ENCODE peak calls at places on chromosomes 13 and 19, in four cellular contexts. F is central memory CD8-positive, alpha-beta T cell; H is activated CD8-positive, alpha-beta memory T cell treated with anti-CD3 and anti-CD28 coated beads, Interleukin-2, amount 50 U/mL, for 4 hours; O is cardiac fibroblast. U is an unnamed sample.

GRCh38 chr19:15476334-15476733 is 3.0 kb downstream of the PGLYRP2 start:
- DNase-seq in F (no peak), H (no peak), O (no peak), U (no peak)

GRCh38 chr19:7368456-7368855 is 19.7 kb downstream of the ARHGEF18 start:
- DNase-seq in F (no peak), H (no peak), O (no peak), U (no peak)

GRCh38 chr13:30932481-30933333 is at the start of gene TEX26:
- DNase-seq in F (no peak), H (no peak), O (peak; percentile 41), U (no peak)

GRCh38 chr13:20940083-20940482 is 37.5 kb upstream of the XPO4 start:
- DNase-seq in F (no peak), H (no peak), O (peak; percentile 42), U (no peak)

GRCh38 chr13:110238795-110239194 is 68.2 kb downstream of the COL4A1 start:
- DNase-seq in F (no peak), H (no peak), O (peak; percentile 62), U (no peak)

GRCh38 chr19:17841371-17841809 is 6.4 kb downstream of the JAK3 start:
- DNase-seq in F (no peak), H (no peak), O (no peak), U (no peak)

GRCh38 chr13:110054041-110054440 is 252.9 kb downstream of the COL4A1 start:
- DNase-seq in F (no peak), H (no peak), O (no peak), U (no peak)

GRCh38 chr19:6616011-6616410 is 25.1 kb upstream of the CD70 start:
- DNase-seq in F (no peak), H (no peak), O (peak; percentile 34), U (no peak)

GRCh38 chr13:77429320-77430142 is 102.6 kb upstream of the MYCBP2 start:
- DNase-seq in F (no peak), H (no peak), O (no peak), U (no peak)

GRCh38 chr19:15623711-15624318 is 8.8 kb downstream of the CYP4F8 start:
- DNase-seq in F (no peak), H (no peak), O (no peak), U (no peak)

GRCh38 chr19:16457195-16457953 is 14.4 kb downstream of the EPS15L1 start:
- DNase-seq in F (no peak), H (peak; percentile 30), O (peak; percentile 80), U (no peak)

GRCh38 chr19:10916602-10917001 is 11.8 kb downstream of the YIPF2 start:
- DNase-seq in F (no peak), H (no peak), O (no peak), U (no peak)

GRCh38 chr13:101397742-101398141 is 18.6 kb downstream of the NALCN start:
- DNase-seq in F (no peak), H (no peak), O (peak; percentile 8), U (no peak)

GRCh38 chr13:42895781-42896180 is 96.3 kb downstream of the EPSTI1 start:
- DNase-seq in F (no peak), H (no peak), O (peak; percentile 30), U (no peak)

GRCh38 chr19:45866400-45867176 is 2.5 kb downstream of the FOXA3 start:
- DNase-seq in F (no peak), H (no peak), O (no peak), U (no peak)

GRCh38 chr19:49639401-49640112 is 386 bp downstream of the RRAS start:
- DNase-seq in F (no peak), H (no peak), O (no peak), U (no peak)

GRCh38 chr19:35509018-35509652 is 4.3 kb downstream of the DMKN start:
- DNase-seq in F (peak; percentile 28), H (peak; percentile 29), O (no peak), U (peak; percentile 60)

GRCh38 chr13:25018729-25019115 is 77.2 kb upstream of the PABPC3 start:
- DNase-seq in F (no peak), H (no peak), O (no peak), U (no peak)

GRCh38 chr19:37855098-37855497 is 51.3 kb downstream of the WDR87 start:
- DNase-seq in F (no peak), H (no peak), O (peak; percentile 11), U (peak; percentile 24)

U was measured in activated CD8-positive, alpha-beta T cell treated with anti-CD3 and anti-CD28 coated beads, Interleukin-2, amount 10 ng/mL, durations not matched to agents 7 days and 5 days.